ENCODE peak calls at places on chromosomes 3 and 15, in four cellular contexts. D is prostate gland, P is choroid plexus epithelial cell, X is GM12878. N is an unnamed sample.

GRCh38 chr15:43911235-43911661 is 84.4 kb downstream of the WDR76 start:
- DNase-seq in D (no peak), P (peak), X (no peak), N (no peak)

GRCh38 chr3:186354100-186354499 is 7.9 kb downstream of the DGKG start:
- DNase-seq in X (no peak), D (no peak), P (peak), N (no peak)

GRCh38 chr3:26559252-26559651 is 63.3 kb upstream of the LRRC3B start:
- DNase-seq in D (no peak), X (no peak), P (no peak), N (no peak)

GRCh38 chr3:49638445-49638844 is 35.7 kb upstream of the APEH start:
- DNase-seq in P (peak), X (no peak), D (no peak), N (no peak)

GRCh38 chr3:8712871-8713360 is 20.7 kb upstream of the CAV3 start:
- DNase-seq in P (no peak), X (no peak), D (no peak), N (no peak)

GRCh38 chr15:28094732-28095521 is 4.2 kb downstream of the OCA2 start:
- DNase-seq in P (no peak), D (peak), X (no peak), N (no peak)

GRCh38 chr3:17111556-17111955 is 226.8 kb downstream of the PLCL2 start:
- DNase-seq in D (no peak), X (no peak), P (peak), N (no peak)

GRCh38 chr15:90465140-90465929 is 64.4 kb upstream of the CRTC3 start:
- DNase-seq in D (no peak), X (no peak), P (peak), N (no peak)

GRCh38 chr3:59258591-59258990 is 208.8 kb upstream of the CFAP20DC start:
- DNase-seq in X (no peak), P (no peak), D (no peak), N (no peak)

GRCh38 chr3:174216019-174216418 is 643.1 kb upstream of the NAALADL2 start:
- DNase-seq in P (no peak), D (no peak), X (no peak), N (no peak)

GRCh38 chr3:174216948-174217718 is 642.0 kb upstream of the NAALADL2 start:
- DNase-seq in X (no peak), P (no peak), D (no peak), N (no peak)

GRCh38 chr3:174219738-174220137 is 639.4 kb upstream of the NAALADL2 start:
- DNase-seq in X (no peak), P (no peak), D (no peak), N (no peak)

GRCh38 chr3:174218011-174218410 is 641.1 kb upstream of the NAALADL2 start:
- DNase-seq in P (peak), D (no peak), X (no peak), N (no peak)

GRCh38 chr3:174215426-174215825 is 643.7 kb upstream of the NAALADL2 start:
- DNase-seq in P (no peak), X (no peak), D (no peak), N (no peak)
- H3K4me3 ChIP-seq in P (no peak), X (no peak), D (no peak), N (no peak)

DNA sequence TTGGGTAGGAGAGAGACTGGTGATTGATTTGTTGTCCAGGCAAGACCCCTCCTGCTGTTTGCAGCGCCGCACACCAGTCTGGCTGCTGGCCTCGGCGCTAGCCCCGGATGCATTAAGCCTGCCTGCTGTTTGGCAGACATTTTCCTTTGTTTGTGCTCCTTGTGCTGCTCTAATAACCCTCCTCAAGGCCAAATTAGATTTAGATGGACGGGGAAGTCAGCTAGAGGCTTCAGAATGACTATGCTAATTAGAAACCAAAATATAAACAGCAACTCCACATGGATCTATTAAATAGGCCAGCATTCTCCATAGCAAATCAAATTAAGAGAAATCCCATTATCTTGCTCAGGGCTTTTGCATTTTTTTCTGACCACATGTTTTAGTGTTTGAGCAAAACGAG is 445.2 kb downstream of the SQOR start:
- DNase-seq in D (no peak), P (no peak), X (no peak), N (no peak)
- TF ChIP-seq CTCF in D (no peak), P (no peak), X (no peak), N (no peak)

GRCh38 chr3:122415762-122416654 is at the start of gene WDR5B:
- DNase-seq in P (peak), X (peak), D (peak), N (peak)

GRCh38 chr3:122416966-122417365 is 1.1 kb upstream of the WDR5B start:
- DNase-seq in D (no peak), P (peak), X (no peak), N (no peak)

GRCh38 chr3:122410639-122411038 is 5.2 kb downstream of the WDR5B start:
- DNase-seq in P (no peak), X (no peak), D (no peak), N (no peak)

GRCh38 chr3:122415104-122415744 is 638 bp downstream of the WDR5B start:
- DNase-seq in D (peak), P (peak), X (peak), N (peak)

GRCh38 chr3:122414391-122414790 is 1.5 kb downstream of the WDR5B start:
- DNase-seq in X (no peak), D (no peak), P (no peak), N (no peak)
- H3K4me3 ChIP-seq in X (peak), D (no peak), P (no peak), N (no peak)

GRCh38 chr3:150238995-150239612 is 169.0 kb upstream of the TSC22D2 start:
- DNase-seq in P (peak), X (no peak), D (peak), N (no peak)
- TF ChIP-seq CTCF in P (peak), X (peak), D (peak), N (no peak)

GRCh38 chr15:84750583-84751092 is 2.2 kb downstream of the ZNF592 start:
- DNase-seq in P (no peak), D (no peak), X (no peak), N (peak)
- H3K4me3 ChIP-seq in P (peak), D (no peak), X (peak), N (peak)

GRCh38 chr3:36814071-36814717 is 49.8 kb upstream of the DCLK3 start:
- DNase-seq in X (no peak), P (no peak), D (no peak), N (no peak)

GRCh38 chr3:36812240-36812639 is 47.9 kb upstream of the DCLK3 start:
- DNase-seq in D (no peak), P (no peak), X (no peak), N (no peak)

GRCh38 chr3:36815375-36815774 is 51.0 kb upstream of the DCLK3 start:
- DNase-seq in X (no peak), P (no peak), D (no peak), N (no peak)

GRCh38 chr3:36813320-36813719 is 49.0 kb upstream of the DCLK3 start:
- DNase-seq in X (no peak), P (no peak), D (no peak), N (no peak)

GRCh38 chr3:36814776-36815175 is 50.4 kb upstream of the DCLK3 start:
- DNase-seq in X (no peak), P (peak), D (no peak), N (no peak)
- TF ChIP-seq CTCF in X (peak), P (peak), D (no peak), N (peak)

GRCh38 chr3:109115451-109115850 is 2.5 kb downstream of the MORC1 start:
- DNase-seq in P (peak), D (no peak), X (no peak), N (no peak)
- H3K4me3 ChIP-seq in P (no peak), D (no peak), X (no peak), N (no peak)

GRCh38 chr15:38691365-38691764 is 126.8 kb upstream of the RASGRP1 start:
- DNase-seq in D (peak), P (no peak), X (no peak), N (peak)
- TF ChIP-seq CTCF in D (no peak), P (no peak), X (no peak), N (no peak)

DNA sequence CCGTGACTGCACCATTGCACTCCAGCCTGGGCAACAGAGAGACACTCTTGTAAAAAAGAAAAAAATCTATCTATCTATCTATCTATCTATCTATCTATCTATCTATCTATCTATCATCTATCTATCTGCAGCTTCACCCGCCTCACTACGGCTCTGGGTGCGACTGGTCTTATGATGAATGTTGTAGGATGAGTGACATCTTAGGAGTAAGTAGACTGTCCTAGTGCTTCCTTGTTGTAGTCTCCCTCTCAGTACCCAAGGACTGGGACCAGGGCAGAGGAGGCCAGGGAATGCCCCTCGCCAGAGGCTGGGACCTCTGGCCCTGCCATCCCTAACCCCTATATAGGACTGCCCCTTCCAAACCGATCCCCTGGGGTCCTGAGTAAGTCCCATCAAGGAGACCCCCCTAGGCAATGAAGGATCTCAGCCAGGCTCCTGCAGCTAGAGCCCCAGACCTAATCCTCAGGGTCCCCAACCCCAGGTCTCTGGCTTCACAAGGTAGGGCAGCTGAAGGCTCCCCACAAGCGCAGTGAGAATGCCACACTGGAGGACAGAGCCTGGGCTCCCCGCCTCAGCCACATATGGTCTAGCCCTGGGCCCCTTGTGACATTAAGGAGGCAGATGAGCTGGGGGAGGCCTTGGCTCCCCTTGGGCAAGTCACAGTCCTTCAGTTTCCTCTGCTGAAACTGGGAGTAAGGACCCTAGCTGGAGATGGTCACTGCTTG is 880 bp upstream of the SEC13 start:
- DNase-seq in P (no peak), X (no peak), D (no peak), N (no peak)
- H3K4me3 ChIP-seq in P (no peak), X (no peak), D (peak), N (no peak)

N was measured in GM12865.